ENCODE peak calls at places on chromosome 1, in nine cellular contexts. F is HuH-7, G is IMR-90, A is neural progenitor cell, H is pancreas, S is T-helper 17 cell, U is NCI-H1092, Q is iris pigment epithelial cell, P is A549. Y is an unnamed sample.

GRCh38 chr1:147565189-147565980 is 24.1 kb downstream of the BCL9 start:
- DNase-seq in Q (no peak), H (no peak), P (no peak), F (no peak), S (no peak), A (no peak), U (no peak), G (no peak), Y (no peak)

GRCh38 chr1:10104844-10105243 is 72.1 kb downstream of the UBE4B start:
- DNase-seq in S (no peak), Q (no peak), P (no peak), H (no peak), G (no peak), U (no peak), F (no peak), A (no peak), Y (no peak)

GRCh38 chr1:228162286-228163003 is 3.2 kb upstream of the IBA57 start:
- DNase-seq in Q (no peak), H (no peak), G (no peak), P (no peak), F (no peak), U (no peak), A (no peak), S (no peak), Y (no peak)

GRCh38 chr1:206902702-206903101 is 5.5 kb downstream of the IL24 start:
- DNase-seq in H (no peak), S (no peak), P (no peak), A (no peak), Q (no peak), U (no peak), F (no peak), G (no peak), Y (no peak)

GRCh38 chr1:234927968-234928635 is 200.5 kb downstream of the TOMM20 start:
- DNase-seq in P (no peak), U (no peak), G (no peak), A (no peak), F (no peak), S (no peak), H (no peak), Q (peak; percentile 41), Y (no peak)

GRCh38 chr1:61083014-61083798 is 845 bp downstream of the NFIA start:
- DNase-seq in H (peak; percentile 18), P (no peak), Q (peak; percentile 32), G (no peak), S (peak; percentile 10), U (no peak), F (peak; percentile 26), A (peak; percentile 66), Y (no peak)

GRCh38 chr1:15882665-15883064 is 35.2 kb downstream of the SPEN start:
- DNase-seq in H (no peak), Q (no peak), S (no peak), U (no peak), A (no peak), F (no peak), P (no peak), G (no peak), Y (no peak)

GRCh38 chr1:61368876-61369275 is 286.5 kb downstream of the NFIA start:
- DNase-seq in Q (no peak), A (no peak), P (no peak), G (no peak), F (no peak), S (no peak), H (no peak), U (no peak), Y (no peak)

GRCh38 chr1:204341380-204341779 is 18.3 kb downstream of the PLEKHA6 start:
- DNase-seq in H (no peak), A (no peak), G (peak; percentile 90), Q (peak; percentile 77), S (no peak), F (peak; percentile 67), U (no peak), P (no peak), Y (no peak)

GRCh38 chr1:168230709-168231108 is 4.9 kb downstream of the SFT2D2 start:
- DNase-seq in S (no peak), Q (no peak), U (no peak), G (no peak), F (no peak), A (no peak), H (no peak), P (peak; percentile 30), Y (no peak)

GRCh38 chr1:40451238-40451585 is 936 bp downstream of the ZFP69B start:
- DNase-seq in S (no peak), H (no peak), F (no peak), U (no peak), Q (no peak), G (no peak), P (no peak), A (no peak), Y (no peak)

GRCh38 chr1:225652726-225653462 is at the start of gene ENAH:
- DNase-seq in G (peak; percentile 76), A (peak; percentile 94), F (peak; percentile 88), H (peak; percentile 81), U (peak; percentile 87), P (peak; percentile 65), Q (peak; percentile 85), S (peak; percentile 27), Y (peak; percentile 51)

GRCh38 chr1:62452951-62453350 is 16.1 kb downstream of the USP1 start:
- DNase-seq in H (no peak), P (no peak), F (no peak), U (no peak), S (no peak), Q (peak; percentile 19), A (no peak), G (peak; percentile 56), Y (no peak)

GRCh38 chr1:94927405-94928175 is 680 bp upstream of the CNN3 start:
- DNase-seq in G (peak; percentile 67), S (no peak), A (peak; percentile 83), U (no peak), Q (no peak), P (no peak), H (peak; percentile 49), F (no peak), Y (no peak)

GRCh38 chr1:78303620-78304019 is 187.2 kb upstream of the PTGFR start:
- DNase-seq in F (no peak), P (no peak), Q (peak; percentile 84), H (peak; percentile 25), S (no peak), U (no peak), A (no peak), G (peak; percentile 95), Y (no peak)

GRCh38 chr1:229110986-229111385 is 159.9 kb upstream of the RAB4A start:
- DNase-seq in G (no peak), H (no peak), A (no peak), F (no peak), P (no peak), Q (no peak), S (no peak), U (no peak), Y (no peak)

GRCh38 chr1:212819704-212820103 is 27.7 kb downstream of the SPATA45 start:
- DNase-seq in P (no peak), Q (peak; percentile 87), F (no peak), H (no peak), G (peak; percentile 26), S (no peak), U (no peak), A (no peak), Y (no peak)

GRCh38 chr1:220552672-220553258 is 24.8 kb downstream of the MARK1 start:
- DNase-seq in G (no peak), F (no peak), S (no peak), A (no peak), U (no peak), Q (peak; percentile 4), P (no peak), H (no peak), Y (no peak)

GRCh38 chr1:161910516-161911077 is 113.1 kb downstream of the OLFML2B start:
- DNase-seq in U (no peak), H (no peak), Q (peak; percentile 61), A (no peak), S (no peak), G (peak; percentile 31), F (no peak), P (no peak), Y (no peak)

GRCh38 chr1:21451212-21451611 is 11.3 kb downstream of the NBPF3 start:
- DNase-seq in H (no peak), A (no peak), G (peak; percentile 91), F (no peak), Q (peak; percentile 91), S (no peak), P (no peak), U (no peak), Y (no peak)

GRCh38 chr1:25657121-25657521 is 40.5 kb downstream of the MAN1C1 start:
- DNase-seq in U (no peak), Q (no peak), S (no peak), P (no peak), F (no peak), H (no peak), A (no peak), G (no peak), Y (no peak)

GRCh38 chr1:205458777-205459566 is 3.1 kb upstream of the BLACAT1 start:
- DNase-seq in P (no peak), S (no peak), A (peak; percentile 90), Q (peak; percentile 69), G (peak; percentile 58), U (no peak), F (peak; percentile 67), H (no peak), Y (no peak)

GRCh38 chr1:247079141-247079874 is 697 bp upstream of the ZNF670 start:
- DNase-seq in H (no peak), G (no peak), U (no peak), A (peak; percentile 26), S (no peak), F (peak; percentile 79), Q (no peak), P (no peak), Y (no peak)

GRCh38 chr1:203557958-203558760 is 64.2 kb downstream of the OPTC start:
- DNase-seq in P (peak; percentile 65), Q (peak; percentile 97), U (no peak), F (no peak), H (no peak), S (no peak), G (peak; percentile 100), A (no peak), Y (no peak)

GRCh38 chr1:111598534-111598933 is 21.1 kb upstream of the RAP1A start:
- DNase-seq in F (no peak), S (no peak), H (no peak), P (no peak), G (no peak), U (no peak), Q (no peak), A (no peak), Y (no peak)

GRCh38 chr1:47418122-47418521 is 2.0 kb downstream of the FOXE3 start:
- DNase-seq in U (no peak), A (no peak), Q (no peak), P (no peak), F (no peak), S (no peak), H (no peak), G (no peak), Y (no peak)

GRCh38 chr1:154190550-154190949 is 1.4 kb downstream of the TPM3 start:
- DNase-seq in H (no peak), Q (peak; percentile 58), F (no peak), U (no peak), P (no peak), A (no peak), G (peak; percentile 50), S (no peak), Y (no peak)

GRCh38 chr1:38938722-38939260 is 2.8 kb downstream of the RHBDL2 start:
- DNase-seq in P (no peak), F (no peak), H (no peak), Q (no peak), A (no peak), U (no peak), S (no peak), G (no peak), Y (no peak)

GRCh38 chr1:201173736-201174135 is 16.9 kb upstream of the IGFN1 start:
- DNase-seq in H (no peak), F (no peak), G (no peak), S (no peak), Q (no peak), P (no peak), U (no peak), A (no peak), Y (no peak)

GRCh38 chr1:54546651-54547348 is 1.2 kb upstream of the ACOT11 start:
- DNase-seq in F (no peak), G (no peak), Q (no peak), U (no peak), P (no peak), A (no peak), H (no peak), S (no peak), Y (no peak)

GRCh38 chr1:28517649-28517999 is 11.8 kb downstream of the RCC1 start:
- DNase-seq in G (peak; percentile 37), Q (no peak), U (no peak), F (no peak), A (peak; percentile 29), S (no peak), P (no peak), H (no peak), Y (peak; percentile 63)

Y was measured in DMS 273 treated with DMSO at 0.1 percent for 48 hours.